ENCODE peak calls at places on chromosomes 2 and 18, in six cellular contexts. J is GM12891, G is K562, N is HepG2, Q is GM12878, I is H1. E is an unnamed sample.

GRCh38 chr2:156083707-156084494 is 248.6 kb downstream of the NR4A2 start:
- DNase-seq in N (no peak), I (no peak), J (no peak), Q (no peak), G (peak), E (no peak)

GRCh38 chr2:5020451-5020850 is 671.7 kb upstream of the SOX11 start:
- DNase-seq in I (no peak), Q (no peak), N (no peak), J (no peak), G (no peak), E (no peak)

GRCh38 chr2:75431757-75432156 is 129.0 kb downstream of the EVA1A start:
- DNase-seq in J (no peak), I (no peak), N (no peak), Q (peak), G (no peak), E (no peak)

GRCh38 chr2:209969692-209970091 is 32.7 kb upstream of the RPE start:
- DNase-seq in G (no peak), J (no peak), Q (no peak), N (no peak), I (no peak), E (no peak)

GRCh38 chr18:12305930-12306629 is 2.0 kb upstream of the TUBB6 start:
- DNase-seq in I (peak), G (peak), J (no peak), Q (no peak), N (no peak), E (no peak)

GRCh38 chr2:235453605-235454151 is 40.2 kb upstream of the AGAP1 start:
- DNase-seq in J (no peak), G (no peak), N (no peak), Q (no peak), I (no peak), E (no peak)

GRCh38 chr18:21457179-21457535 is 143.3 kb downstream of the ESCO1 start:
- DNase-seq in J (no peak), N (no peak), I (no peak), G (no peak), Q (no peak), E (no peak)

GRCh38 chr2:19786408-19787058 is 115.2 kb downstream of the TTC32 start:
- DNase-seq in Q (no peak), J (no peak), N (peak), G (peak), I (no peak), E (no peak)

GRCh38 chr2:136058262-136058661 is 59.7 kb downstream of the CXCR4 start:
- DNase-seq in J (no peak), G (no peak), N (no peak), Q (no peak), I (no peak), E (no peak)

GRCh38 chr2:240888130-240888889 is 7.6 kb downstream of the MAB21L4 start:
- DNase-seq in Q (no peak), I (no peak), N (no peak), G (no peak), J (no peak), E (no peak)

GRCh38 chr2:71936076-71937030 is 211.3 kb downstream of the CYP26B1 start:
- DNase-seq in G (no peak), N (no peak), Q (no peak), J (no peak), I (peak), E (no peak)

GRCh38 chr2:45685299-45685698 is 33.8 kb downstream of the PRKCE start:
- DNase-seq in N (no peak), G (no peak), Q (no peak), J (no peak), I (no peak), E (no peak)

GRCh38 chr2:132374551-132374950 is 42.1 kb upstream of the GPR39 start:
- DNase-seq in N (no peak), G (no peak), Q (no peak), I (no peak), J (no peak), E (no peak)

GRCh38 chr2:156322103-156322671 is 10.3 kb downstream of the NR4A2 start:
- DNase-seq in J (no peak), N (no peak), I (no peak), Q (no peak), G (no peak), E (no peak)

GRCh38 chr2:189328451-189329249 is 112.6 kb upstream of the WDR75 start:
- DNase-seq in I (no peak), G (no peak), N (no peak), Q (no peak), J (no peak), E (no peak)

GRCh38 chr18:61861372-61861771 is 31.4 kb downstream of the RNF152 start:
- DNase-seq in N (no peak), G (no peak), J (no peak), Q (no peak), I (no peak), E (no peak)

GRCh38 chr2:241340621-241341163 is 15.4 kb upstream of the FARP2 start:
- DNase-seq in J (no peak), I (no peak), G (no peak), N (no peak), Q (no peak), E (no peak)

GRCh38 chr2:72128843-72129227 is 18.8 kb downstream of the CYP26B1 start:
- DNase-seq in J (no peak), N (no peak), G (no peak), I (peak), Q (no peak), E (no peak)

GRCh38 chr2:45636013-45636412 is 15.5 kb upstream of the PRKCE start:
- DNase-seq in Q (no peak), G (no peak), J (no peak), N (no peak), I (no peak), E (no peak)

GRCh38 chr2:240494194-240494793 is 58.8 kb downstream of the GPC1 start:
- DNase-seq in Q (no peak), N (no peak), G (no peak), I (no peak), J (no peak), E (no peak)

GRCh38 chr2:64888591-64889309 is 100.4 kb upstream of the SLC1A4 start:
- DNase-seq in Q (no peak), J (no peak), G (peak), N (peak), I (peak), E (no peak)

GRCh38 chr2:209426432-209426831 is 2.6 kb downstream of the MAP2 start:
- DNase-seq in Q (no peak), N (no peak), J (no peak), G (no peak), I (no peak), E (no peak)

GRCh38 chr2:27627963-27628766 is 647 bp downstream of the CCDC121 start:
- DNase-seq in N (peak), G (peak), J (peak), Q (no peak), I (no peak), E (no peak)

GRCh38 chr18:8675057-8675456 is 30.3 kb upstream of the MTCL1 start:
- DNase-seq in Q (no peak), N (no peak), G (no peak), I (no peak), J (no peak), E (no peak)

GRCh38 chr2:231708773-231709635 is 679 bp downstream of the PTMA start:
- DNase-seq in I (peak), G (peak), N (no peak), Q (no peak), J (no peak), E (no peak)

DNA sequence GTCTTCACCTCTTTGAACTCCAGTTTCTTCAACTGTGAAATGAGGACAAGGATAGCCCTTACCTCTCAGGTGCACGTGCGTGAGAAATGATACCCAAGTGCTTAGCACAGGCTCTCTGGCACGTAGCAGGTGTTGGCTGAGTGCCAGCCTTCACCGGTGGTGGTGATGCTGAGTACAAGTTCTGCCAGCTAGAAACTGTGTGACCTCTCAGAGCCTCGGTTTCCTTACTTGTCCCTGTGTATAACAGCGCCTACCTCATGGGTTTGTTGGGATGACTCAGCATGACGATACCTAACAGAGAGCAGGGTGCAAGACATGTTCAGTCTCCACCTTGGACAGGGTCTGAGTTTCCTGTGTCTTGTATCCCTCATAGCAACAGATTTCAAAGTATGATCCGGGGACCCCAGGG is 205.1 kb downstream of the TNS1 start:
- DNase-seq in I (peak), N (no peak), Q (no peak), G (peak), J (no peak), E (no peak)
- TF ChIP-seq POLR2AphosphoS5 in I (no peak), N (no peak), Q (no peak), G (no peak), J (no peak), E (no peak)

GRCh38 chr2:218508299-218508698 is 59.9 kb downstream of the USP37 start:
- DNase-seq in Q (no peak), I (no peak), J (no peak), G (no peak), N (no peak), E (no peak)
- TF ChIP-seq TAF1 in Q (no peak), I (no peak), J (no peak), G (no peak), N (no peak), E (no peak)

DNA sequence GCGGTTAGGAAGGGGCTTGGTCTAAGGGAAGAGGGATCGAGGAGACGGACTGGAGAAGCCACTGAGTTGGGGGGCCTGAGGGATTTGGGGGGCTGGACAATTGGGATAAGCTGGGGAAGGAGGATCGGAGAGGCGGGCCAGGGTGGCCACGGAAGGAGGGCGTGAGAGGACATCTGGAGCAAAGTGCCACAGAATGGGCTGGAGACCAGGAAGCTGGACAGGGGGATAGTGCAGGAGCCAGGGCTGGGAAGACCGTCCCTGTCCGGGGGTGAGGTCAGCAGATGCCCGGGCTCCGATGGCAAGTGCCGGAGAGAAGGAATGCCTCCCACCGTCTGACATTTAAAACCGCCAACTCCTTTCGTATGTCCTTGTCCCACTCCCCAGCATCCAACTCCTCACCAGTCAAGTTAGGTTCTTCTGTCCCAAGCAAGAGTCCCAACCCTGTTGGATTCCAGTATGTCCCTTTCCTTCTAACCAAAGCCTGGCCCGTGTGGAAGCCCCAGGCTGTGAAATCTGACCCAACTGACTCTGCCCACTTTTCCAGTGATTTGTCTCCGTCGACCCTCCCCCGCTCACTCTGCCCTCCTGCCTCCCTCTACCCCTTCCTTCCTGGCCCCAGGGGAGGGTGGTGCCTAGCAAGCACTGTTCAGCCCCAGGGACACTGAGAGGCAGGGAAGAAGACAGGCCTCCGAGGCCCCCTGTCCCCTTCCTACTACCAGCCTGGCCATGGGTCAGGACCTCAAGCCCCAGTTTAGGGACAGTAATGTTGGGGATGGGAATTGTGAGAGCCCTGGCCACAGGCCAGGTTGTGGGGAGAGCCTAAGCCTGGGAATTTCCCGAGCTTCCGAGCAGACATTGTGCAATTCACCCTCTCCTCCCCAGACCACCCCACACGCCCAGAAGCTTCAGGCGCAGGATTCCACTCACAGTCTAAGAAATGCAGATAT is 31.5 kb upstream of the TMBIM1 start:
- DNase-seq in I (peak), J (no peak), N (peak), Q (no peak), G (no peak), E (no peak)
- TF ChIP-seq POLR2A in I (no peak), J (no peak), N (peak), Q (no peak), G (no peak), E (no peak)

GRCh38 chr18:47930086-47930843 is at the start of gene SMAD2:
- DNase-seq in G (peak), J (peak), N (peak), I (peak), Q (no peak), E (peak)
- TF ChIP-seq POLR2AphosphoS5 in G (no peak), J (no peak), N (peak), I (peak), Q (no peak), E (peak)

E was measured in GM12892.